ENCODE peak calls at places on chromosomes 12 and 14, in ten cellular contexts. X is MM.1S, Z is H9, J is heart left ventricle, A is ascending aorta, F is body of pancreas, T is A673, O is stomach, K is cardiac muscle cell, H is prostate gland. Q is an unnamed sample. For H3K4me1, the result is how much of the 10 kb centered on the place peaks cover.

GRCh38 chr12:48197549-48197966 is 5.5 kb downstream of the OR10AD1 start:
- DNase-seq in A (no peak), X (peak), K (peak), J (no peak), T (no peak), H (no peak), O (no peak), Z (no peak), F (no peak), Q (no peak)

GRCh38 chr12:63362166-63362565 is 211.2 kb upstream of the AVPR1A start:
- DNase-seq in H (no peak), K (no peak), O (no peak), A (no peak), F (no peak), Z (no peak), T (no peak), X (no peak), J (no peak), Q (no peak)

GRCh38 chr12:47770086-47770726 is 2.8 kb upstream of the SLC48A1 start:
- DNase-seq in F (no peak), A (no peak), Z (no peak), T (no peak), O (no peak), H (no peak), X (no peak), J (no peak), K (peak), Q (no peak)

GRCh38 chr12:1213205-1213604 is 222.2 kb downstream of the ERC1 start:
- DNase-seq in K (no peak), X (no peak), J (no peak), A (no peak), Z (no peak), H (no peak), F (no peak), T (no peak), O (no peak), Q (no peak)

GRCh38 chr12:104480826-104481457 is 24.2 kb downstream of the CHST11 start:
- DNase-seq in F (peak), K (peak), H (no peak), T (no peak), A (no peak), O (peak), Z (no peak), X (no peak), J (peak), Q (no peak)

GRCh38 chr14:53470351-53471043 is 317.4 kb upstream of the DDHD1 start:
- DNase-seq in K (peak), T (no peak), F (no peak), Z (no peak), X (no peak), A (no peak), O (no peak), H (peak), J (peak), Q (no peak)

GRCh38 chr12:104669851-104670337 is 213.1 kb downstream of the CHST11 start:
- DNase-seq in X (peak), J (peak), Z (no peak), F (no peak), O (peak), T (no peak), H (no peak), A (no peak), K (peak), Q (no peak)

GRCh38 chr12:75699728-75700496 is 188.5 kb upstream of the KRR1 start:
- DNase-seq in H (no peak), F (no peak), K (peak), A (no peak), T (no peak), Z (no peak), X (no peak), J (no peak), O (no peak), Q (no peak)

GRCh38 chr12:52186135-52186840 is 5.5 kb downstream of the KRT80 start:
- DNase-seq in O (no peak), H (no peak), J (no peak), F (no peak), Z (peak), T (peak), K (peak), X (no peak), A (no peak), Q (no peak)

GRCh38 chr12:110071504-110071903 is 23.2 kb upstream of the C12orf76 start:
- DNase-seq in K (no peak), Z (no peak), A (no peak), H (no peak), O (no peak), X (no peak), J (no peak), T (no peak), F (no peak), Q (no peak)

GRCh38 chr14:55005071-55005470 is 21.8 kb downstream of the WDHD1 start:
- DNase-seq in O (no peak), X (no peak), K (no peak), T (no peak), H (no peak), Z (no peak), A (no peak), F (no peak), J (no peak), Q (no peak)

GRCh38 chr12:91965781-91966180 is 179.9 kb downstream of the BTG1 start:
- DNase-seq in T (no peak), O (no peak), A (no peak), Z (no peak), F (no peak), J (no peak), K (no peak), H (no peak), X (no peak), Q (no peak)

GRCh38 chr12:119338593-119339363 is 4.2 kb downstream of the CCDC60 start:
- DNase-seq in K (no peak), H (no peak), X (no peak), A (no peak), Z (no peak), T (peak), O (no peak), F (no peak), J (no peak), Q (no peak)

GRCh38 chr12:19657401-19657800 is 218.1 kb downstream of the AEBP2 start:
- DNase-seq in A (no peak), K (no peak), H (no peak), X (no peak), J (no peak), Z (no peak), T (no peak), F (no peak), O (no peak), Q (no peak)

GRCh38 chr12:93128332-93128707 is 199.2 kb upstream of the EEA1 start:
- DNase-seq in F (peak), Z (no peak), J (no peak), O (no peak), A (no peak), K (no peak), T (no peak), H (peak), X (no peak), Q (no peak)

GRCh38 chr12:108828774-108829173 is 28.6 kb downstream of the SSH1 start:
- DNase-seq in Z (no peak), F (no peak), X (no peak), O (no peak), A (no peak), T (no peak), J (no peak), K (peak), H (no peak), Q (no peak)

GRCh38 chr14:69260246-69260978 is 454 bp downstream of the GALNT16 start:
- DNase-seq in H (no peak), Z (peak), X (no peak), T (peak), J (no peak), K (peak), A (no peak), O (no peak), F (no peak), Q (no peak)

GRCh38 chr14:44803239-44803905 is 158.4 kb downstream of the KLHL28 start:
- DNase-seq in A (no peak), J (no peak), T (peak), K (peak), Z (no peak), H (no peak), F (no peak), O (no peak), X (peak), Q (no peak)

GRCh38 chr14:28635387-28635786 is 131.2 kb upstream of the FOXG1 start:
- DNase-seq in A (no peak), Z (no peak), X (peak), J (no peak), O (no peak), K (peak), F (no peak), T (peak), H (no peak), Q (no peak)

DNA sequence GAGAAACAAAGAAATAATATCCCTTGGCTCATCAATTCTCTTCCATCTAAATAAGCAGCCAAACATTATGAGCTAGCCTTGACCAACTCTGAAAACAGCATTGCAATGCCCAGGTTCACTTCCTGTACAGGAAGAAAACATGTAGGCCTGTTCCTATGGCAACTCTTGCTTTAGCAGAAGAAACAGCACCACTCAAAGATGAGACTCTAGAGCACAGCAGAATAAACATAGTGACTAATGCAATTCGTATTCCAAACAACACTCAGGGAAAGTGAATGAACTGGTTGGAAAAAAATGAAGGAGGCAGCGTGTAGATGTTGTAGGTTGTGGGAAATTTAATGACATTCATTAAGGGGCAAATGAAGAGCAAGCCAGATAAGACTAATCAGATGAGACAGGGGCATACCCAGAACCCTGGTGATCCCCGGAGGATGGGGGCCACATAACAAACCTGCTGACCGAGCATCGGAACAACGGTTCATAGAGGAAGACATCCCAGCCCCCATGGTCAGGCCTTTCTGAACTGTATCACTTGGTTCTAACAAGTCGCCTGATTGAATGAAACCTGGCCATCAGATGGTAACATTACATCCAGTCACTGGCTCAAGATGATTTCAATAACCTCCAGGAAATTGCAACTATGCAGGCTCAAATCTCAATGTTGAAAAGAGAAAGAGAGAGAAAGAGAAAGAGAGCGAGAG is 9.0 kb downstream of the ARHGDIB start:
- DNase-seq in T (peak), A (no peak), O (no peak), F (no peak), K (peak), J (no peak), Z (no peak), X (peak), H (no peak), Q (no peak)
- H3K4me1 ChIP-seq in T (under half), A (half or more), O (under half), F (under half), K (under half), J (half or more), Z (under half), X (half or more), H (under half), Q (half or more)

DNA sequence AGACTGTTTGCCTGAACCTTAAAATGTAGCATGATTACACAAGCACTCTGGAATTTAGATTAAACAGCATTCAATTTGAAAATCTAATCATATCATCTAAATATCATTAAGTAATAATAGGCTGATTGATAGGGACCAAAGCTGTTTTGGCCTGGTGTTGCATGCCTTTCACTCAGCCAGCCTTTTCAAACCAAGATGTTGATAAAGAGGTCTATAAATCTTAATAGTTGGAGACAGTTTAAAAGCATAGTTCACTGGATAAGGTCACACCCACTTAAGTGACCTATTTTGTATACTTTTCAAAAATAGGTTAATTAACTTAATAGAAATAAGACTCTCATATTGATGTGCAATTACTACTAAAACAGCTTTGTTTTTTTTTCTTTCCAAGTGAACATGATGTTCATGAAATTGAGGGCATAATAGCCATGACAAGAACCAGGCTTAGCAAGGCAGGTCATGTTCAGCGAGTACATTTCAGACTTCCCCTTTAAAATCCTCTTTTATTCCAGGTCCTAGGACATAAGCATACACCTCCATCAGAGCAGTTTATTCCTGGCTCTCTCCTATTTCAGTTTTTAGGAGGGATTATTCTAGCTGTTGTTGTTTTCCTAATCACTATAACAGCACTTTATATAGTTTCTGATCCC is 349.0 kb downstream of the RAD51B start:
- DNase-seq in K (no peak), J (no peak), A (no peak), T (no peak), Z (no peak), F (no peak), X (no peak), O (no peak), H (no peak), Q (no peak)
- H3K27ac ChIP-seq in K (no peak), J (no peak), A (no peak), T (no peak), Z (no peak), F (peak), X (no peak), O (no peak), H (no peak), Q (no peak)

DNA sequence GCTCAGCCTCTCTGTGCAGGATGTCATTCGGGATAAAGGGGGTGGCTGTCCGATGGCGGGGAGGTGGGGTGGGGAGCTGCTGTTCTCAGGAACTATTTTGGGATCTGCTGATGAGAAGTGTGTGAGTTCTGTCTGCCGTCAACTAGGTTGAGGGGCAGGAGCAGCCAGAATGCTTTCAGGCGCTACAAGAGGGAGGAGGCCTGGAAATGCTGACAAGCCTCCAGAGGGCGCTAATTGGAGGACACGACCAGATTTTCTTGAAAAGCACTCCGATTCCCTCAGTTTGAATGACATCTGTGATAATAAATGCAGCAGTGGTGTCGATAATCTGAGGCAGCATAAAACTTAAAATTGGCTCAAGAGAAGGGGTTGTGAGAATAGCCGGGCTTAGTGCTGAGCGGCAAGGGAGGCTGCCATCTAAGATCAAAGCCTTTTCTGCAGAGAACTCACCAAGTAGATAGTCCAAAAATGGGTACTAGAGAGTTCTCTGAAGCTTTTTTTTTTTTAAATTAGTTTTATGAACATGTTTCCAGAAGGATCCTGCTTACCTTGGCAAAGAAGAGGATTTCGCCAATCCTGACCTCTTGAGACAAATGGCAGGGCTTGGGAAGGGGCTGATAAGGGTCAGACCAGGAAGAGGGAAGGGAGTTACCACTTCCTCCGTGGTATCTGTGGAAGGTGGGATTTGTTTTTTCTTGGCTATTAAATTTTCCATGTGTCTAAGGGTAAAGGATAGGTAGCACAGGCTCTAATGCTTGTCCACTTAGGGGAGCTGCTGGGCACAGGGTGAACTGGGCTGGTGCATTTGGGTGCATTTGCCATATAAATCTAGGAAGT is 94.4 kb downstream of the CRACR2A start:
- DNase-seq in K (peak), A (no peak), F (peak), J (peak), O (peak), T (peak), H (no peak), X (no peak), Z (peak), Q (no peak)
- TF ChIP-seq CTCF in K (peak), A (peak), F (peak), J (peak), O (no peak), T (peak), H (no peak), X (peak), Z (peak), Q (no peak)

GRCh38 chr12:132426349-132427176 is 63.4 kb upstream of the FBRSL1 start:
- DNase-seq in H (no peak), J (no peak), O (no peak), T (no peak), X (no peak), K (no peak), A (no peak), Z (no peak), F (peak), Q (no peak)
- H3K4me1 ChIP-seq in H (under half), J (under half), O (under half), T (under half), X (under half), K (under half), A (under half), Z (under half), F (half or more), Q (under half)

Q was measured in esophagus squamous epithelium.